ENCODE peak calls at places on chromosomes 13 and 19, in ten cellular contexts. One of them, this sample, is unnamed.

GRCh38 chr19:24166055-24166454 is 79.1 kb downstream of the ZNF254 start:
- DNase-seq in astrocyte of the spinal cord: no peak
- DNase-seq in cardiac fibroblast: no peak
- DNase-seq in GM06990: no peak
- DNase-seq in GM12865: no peak
- DNase-seq in AG04450: no peak
- DNase-seq in PC-3: no peak
- DNase-seq in prostate gland: no peak
- DNase-seq in tibial nerve: no peak
- DNase-seq in astrocyte of the cerebellum: no peak
- DNase-seq in this sample: no peak

GRCh38 chr19:19062454-19063182 is 1.2 kb upstream of the SLC25A42 start:
- DNase-seq in astrocyte of the spinal cord: peak; percentile 30
- DNase-seq in cardiac fibroblast: no peak
- DNase-seq in GM06990: no peak
- DNase-seq in GM12865: no peak
- DNase-seq in AG04450: peak; percentile 11
- DNase-seq in PC-3: peak; percentile 75
- DNase-seq in prostate gland: no peak
- DNase-seq in tibial nerve: no peak
- DNase-seq in astrocyte of the cerebellum: no peak
- DNase-seq in this sample: no peak

GRCh38 chr19:11587302-11587972 is 9.8 kb upstream of the ZNF627 start:
- DNase-seq in astrocyte of the spinal cord: peak; percentile 44
- DNase-seq in cardiac fibroblast: peak; percentile 78
- DNase-seq in GM06990: peak; percentile 57
- DNase-seq in GM12865: peak; percentile 88
- DNase-seq in AG04450: peak; percentile 20
- DNase-seq in PC-3: peak; percentile 85
- DNase-seq in prostate gland: peak; percentile 59
- DNase-seq in tibial nerve: peak; percentile 71
- DNase-seq in astrocyte of the cerebellum: peak; percentile 41
- DNase-seq in this sample: peak; percentile 32

GRCh38 chr19:2952953-2953481 is 8.2 kb upstream of the ZNF77 start:
- DNase-seq in astrocyte of the spinal cord: no peak
- DNase-seq in cardiac fibroblast: peak; percentile 32
- DNase-seq in GM06990: peak; percentile 31
- DNase-seq in GM12865: peak; percentile 49
- DNase-seq in AG04450: no peak
- DNase-seq in PC-3: peak; percentile 89
- DNase-seq in prostate gland: peak; percentile 92
- DNase-seq in tibial nerve: no peak
- DNase-seq in astrocyte of the cerebellum: no peak
- DNase-seq in this sample: no peak

GRCh38 chr19:16342002-16342715 is 17.5 kb downstream of the KLF2 start:
- DNase-seq in astrocyte of the spinal cord: peak; percentile 39
- DNase-seq in cardiac fibroblast: peak; percentile 51
- DNase-seq in GM06990: peak; percentile 78
- DNase-seq in GM12865: peak; percentile 93
- DNase-seq in AG04450: no peak
- DNase-seq in PC-3: no peak
- DNase-seq in prostate gland: peak; percentile 38
- DNase-seq in tibial nerve: no peak
- DNase-seq in astrocyte of the cerebellum: no peak
- DNase-seq in this sample: no peak

GRCh38 chr19:10921199-10921879 is 7.1 kb downstream of the YIPF2 start:
- DNase-seq in astrocyte of the spinal cord: no peak
- DNase-seq in cardiac fibroblast: no peak
- DNase-seq in GM06990: no peak
- DNase-seq in GM12865: no peak
- DNase-seq in AG04450: no peak
- DNase-seq in PC-3: no peak
- DNase-seq in prostate gland: no peak
- DNase-seq in tibial nerve: no peak
- DNase-seq in astrocyte of the cerebellum: no peak
- DNase-seq in this sample: no peak

GRCh38 chr19:33376931-33377557 is 3.5 kb downstream of the CEBPG start:
- DNase-seq in astrocyte of the spinal cord: no peak
- DNase-seq in cardiac fibroblast: no peak
- DNase-seq in GM06990: no peak
- DNase-seq in GM12865: no peak
- DNase-seq in AG04450: no peak
- DNase-seq in PC-3: peak; percentile 59
- DNase-seq in prostate gland: no peak
- DNase-seq in tibial nerve: no peak
- DNase-seq in astrocyte of the cerebellum: no peak
- DNase-seq in this sample: no peak

GRCh38 chr19:38869160-38869835 is 8.8 kb downstream of the RINL start:
- DNase-seq in astrocyte of the spinal cord: no peak
- DNase-seq in cardiac fibroblast: peak; percentile 5
- DNase-seq in GM06990: no peak
- DNase-seq in GM12865: no peak
- DNase-seq in AG04450: no peak
- DNase-seq in PC-3: no peak
- DNase-seq in prostate gland: no peak
- DNase-seq in tibial nerve: no peak
- DNase-seq in astrocyte of the cerebellum: no peak
- DNase-seq in this sample: no peak

GRCh38 chr13:48567521-48568331 is 34.8 kb upstream of the RCBTB2 start:
- DNase-seq in astrocyte of the spinal cord: no peak
- DNase-seq in cardiac fibroblast: peak; percentile 66
- DNase-seq in GM06990: no peak
- DNase-seq in GM12865: no peak
- DNase-seq in AG04450: no peak
- DNase-seq in PC-3: no peak
- DNase-seq in prostate gland: peak; percentile 51
- DNase-seq in tibial nerve: no peak
- DNase-seq in astrocyte of the cerebellum: no peak
- DNase-seq in this sample: no peak

GRCh38 chr13:78610381-78610883 is 7.1 kb upstream of the POU4F1 start:
- DNase-seq in astrocyte of the spinal cord: no peak
- DNase-seq in cardiac fibroblast: peak; percentile 27
- DNase-seq in GM06990: no peak
- DNase-seq in GM12865: no peak
- DNase-seq in AG04450: peak; percentile 6
- DNase-seq in PC-3: peak; percentile 20
- DNase-seq in prostate gland: no peak
- DNase-seq in tibial nerve: no peak
- DNase-seq in astrocyte of the cerebellum: no peak
- DNase-seq in this sample: no peak

GRCh38 chr19:18883530-18884304 is 12.2 kb downstream of the CERS1 start:
- DNase-seq in astrocyte of the spinal cord: no peak
- DNase-seq in cardiac fibroblast: no peak
- DNase-seq in GM06990: no peak
- DNase-seq in GM12865: no peak
- DNase-seq in AG04450: no peak
- DNase-seq in PC-3: no peak
- DNase-seq in prostate gland: no peak
- DNase-seq in tibial nerve: no peak
- DNase-seq in astrocyte of the cerebellum: no peak
- DNase-seq in this sample: no peak

GRCh38 chr19:5966941-5967340 is 11.0 kb downstream of the RANBP3 start:
- DNase-seq in astrocyte of the spinal cord: no peak
- DNase-seq in cardiac fibroblast: no peak
- DNase-seq in GM06990: no peak
- DNase-seq in GM12865: no peak
- DNase-seq in AG04450: no peak
- DNase-seq in PC-3: no peak
- DNase-seq in prostate gland: no peak
- DNase-seq in tibial nerve: no peak
- DNase-seq in astrocyte of the cerebellum: no peak
- DNase-seq in this sample: no peak
- TF ChIP-seq CTCF in astrocyte of the spinal cord: no peak
- TF ChIP-seq CTCF in cardiac fibroblast: no peak
- TF ChIP-seq CTCF in GM06990: no peak
- TF ChIP-seq CTCF in GM12865: no peak
- TF ChIP-seq CTCF in AG04450: no peak
- TF ChIP-seq CTCF in PC-3: no peak
- TF ChIP-seq CTCF in prostate gland: no peak
- TF ChIP-seq CTCF in tibial nerve: no peak
- TF ChIP-seq CTCF in astrocyte of the cerebellum: no peak
- TF ChIP-seq CTCF in this sample: no peak

DNA sequence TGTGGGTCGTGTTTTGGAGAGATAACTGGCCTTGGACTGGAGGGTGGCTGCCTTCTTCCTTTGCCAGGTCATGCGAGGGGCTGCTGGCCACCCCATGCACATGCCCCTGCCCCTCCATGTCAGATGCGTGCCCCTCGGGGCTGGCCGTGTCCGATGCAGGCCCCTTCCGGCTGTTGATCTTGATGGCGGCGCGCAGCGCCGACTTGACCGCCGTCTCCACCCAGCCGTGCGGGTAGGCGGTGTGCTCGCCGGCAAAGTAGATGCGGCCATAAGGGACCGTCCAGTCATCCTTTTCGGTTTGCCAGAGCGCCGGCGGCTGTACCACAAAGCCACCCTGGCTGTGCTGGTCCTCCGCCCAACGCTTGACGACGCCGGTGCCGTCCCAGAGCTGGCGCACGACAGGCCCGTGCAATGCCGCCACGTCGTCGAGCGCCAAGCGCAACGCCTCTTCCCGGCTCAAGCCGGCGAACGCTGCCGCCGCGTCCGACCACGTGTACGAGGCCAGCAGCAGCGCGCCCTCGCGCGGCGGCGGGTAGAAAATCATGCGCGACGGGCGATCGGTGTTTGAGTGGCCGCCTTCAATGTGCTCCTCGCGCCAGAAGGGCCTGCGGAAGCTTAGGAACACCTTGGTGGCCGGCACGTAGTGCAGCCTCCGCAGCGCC is 6.9 kb downstream of the IL4I1 start:
- DNase-seq in astrocyte of the spinal cord: peak; percentile 65
- DNase-seq in cardiac fibroblast: peak; percentile 78
- DNase-seq in GM06990: no peak
- DNase-seq in GM12865: peak; percentile 72
- DNase-seq in AG04450: no peak
- DNase-seq in PC-3: no peak
- DNase-seq in prostate gland: peak; percentile 51
- DNase-seq in tibial nerve: peak; percentile 54
- DNase-seq in astrocyte of the cerebellum: peak; percentile 24
- DNase-seq in this sample: no peak
- TF ChIP-seq CTCF in astrocyte of the spinal cord: peak; percentile 70
- TF ChIP-seq CTCF in cardiac fibroblast: peak; percentile 59
- TF ChIP-seq CTCF in GM06990: peak; percentile 41
- TF ChIP-seq CTCF in GM12865: peak; percentile 61
- TF ChIP-seq CTCF in AG04450: peak; percentile 59
- TF ChIP-seq CTCF in PC-3: no peak
- TF ChIP-seq CTCF in prostate gland: peak; percentile 83
- TF ChIP-seq CTCF in tibial nerve: peak; percentile 87
- TF ChIP-seq CTCF in astrocyte of the cerebellum: peak; percentile 60
- TF ChIP-seq CTCF in this sample: peak; percentile 64

DNA sequence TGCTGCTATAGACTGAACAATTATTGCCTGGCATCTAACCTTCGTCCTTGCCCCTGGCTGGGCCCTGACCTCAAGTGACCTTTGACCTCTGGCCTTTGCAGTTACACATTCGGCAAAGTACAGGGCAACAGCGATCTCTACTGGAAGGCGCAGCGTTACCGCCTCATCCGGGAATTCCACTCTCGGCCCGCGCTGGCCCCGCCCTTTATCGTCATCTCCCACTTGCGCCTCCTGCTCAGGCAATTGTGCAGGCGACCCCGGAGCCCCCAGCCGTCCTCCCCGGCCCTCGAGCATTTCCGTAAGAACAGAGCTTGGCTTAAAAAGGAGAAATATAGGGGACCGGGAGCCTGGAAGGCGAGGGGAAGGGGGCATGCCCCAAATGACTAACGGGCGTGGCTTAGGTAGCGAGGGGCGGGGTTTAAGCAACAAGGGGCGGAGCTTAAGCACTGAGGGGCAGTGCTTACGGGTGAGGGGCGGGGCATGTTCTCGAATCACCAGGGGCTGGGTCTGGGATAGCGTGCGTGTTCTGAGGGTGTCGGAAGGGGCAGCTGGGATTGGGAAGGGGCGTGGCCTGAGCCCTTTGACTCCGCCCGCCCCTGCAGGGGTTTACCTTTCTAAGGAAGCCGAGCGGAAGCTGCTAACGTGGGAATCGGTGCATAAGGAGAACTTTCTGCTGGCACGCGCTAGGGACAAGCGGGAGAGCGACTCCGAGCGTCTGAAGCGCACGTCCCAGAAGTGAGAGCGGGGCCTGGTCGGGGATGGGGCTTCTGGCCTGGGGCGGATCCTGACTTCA is 52.7 kb downstream of the TRPM4 start:
- DNase-seq in astrocyte of the spinal cord: peak; percentile 30
- DNase-seq in cardiac fibroblast: no peak
- DNase-seq in GM06990: no peak
- DNase-seq in GM12865: peak; percentile 37
- DNase-seq in AG04450: no peak
- DNase-seq in PC-3: peak; percentile 22
- DNase-seq in prostate gland: no peak
- DNase-seq in tibial nerve: peak; percentile 33
- DNase-seq in astrocyte of the cerebellum: no peak
- DNase-seq in this sample: no peak
- TF ChIP-seq CTCF in astrocyte of the spinal cord: peak; percentile 13
- TF ChIP-seq CTCF in cardiac fibroblast: no peak
- TF ChIP-seq CTCF in GM06990: no peak
- TF ChIP-seq CTCF in GM12865: no peak
- TF ChIP-seq CTCF in AG04450: no peak
- TF ChIP-seq CTCF in PC-3: no peak
- TF ChIP-seq CTCF in prostate gland: no peak
- TF ChIP-seq CTCF in tibial nerve: no peak
- TF ChIP-seq CTCF in astrocyte of the cerebellum: no peak
- TF ChIP-seq CTCF in this sample: no peak

GRCh38 chr13:110444226-110444653 is 117.3 kb downstream of the RAB20 start:
- DNase-seq in astrocyte of the spinal cord: peak; percentile 68
- DNase-seq in cardiac fibroblast: peak; percentile 49
- DNase-seq in GM06990: peak; percentile 55
- DNase-seq in GM12865: peak; percentile 79
- DNase-seq in AG04450: no peak
- DNase-seq in PC-3: peak; percentile 24
- DNase-seq in prostate gland: no peak
- DNase-seq in tibial nerve: no peak
- DNase-seq in astrocyte of the cerebellum: no peak
- DNase-seq in this sample: no peak
- TF ChIP-seq CTCF in astrocyte of the spinal cord: peak; percentile 45
- TF ChIP-seq CTCF in cardiac fibroblast: peak; percentile 41
- TF ChIP-seq CTCF in GM06990: peak; percentile 46
- TF ChIP-seq CTCF in GM12865: peak; percentile 17
- TF ChIP-seq CTCF in AG04450: no peak
- TF ChIP-seq CTCF in PC-3: no peak
- TF ChIP-seq CTCF in prostate gland: no peak
- TF ChIP-seq CTCF in tibial nerve: peak; percentile 30
- TF ChIP-seq CTCF in astrocyte of the cerebellum: peak; percentile 46
- TF ChIP-seq CTCF in this sample: peak; percentile 44

GRCh38 chr13:63048648-63049047 is 1633.0 kb upstream of the PCDH20 start:
- DNase-seq in astrocyte of the spinal cord: no peak
- DNase-seq in cardiac fibroblast: no peak
- DNase-seq in GM06990: no peak
- DNase-seq in GM12865: no peak
- DNase-seq in AG04450: no peak
- DNase-seq in PC-3: peak; percentile 12
- DNase-seq in prostate gland: no peak
- DNase-seq in tibial nerve: no peak
- DNase-seq in astrocyte of the cerebellum: no peak
- DNase-seq in this sample: no peak
- TF ChIP-seq CTCF in astrocyte of the spinal cord: peak; percentile 39
- TF ChIP-seq CTCF in cardiac fibroblast: no peak
- TF ChIP-seq CTCF in GM06990: no peak
- TF ChIP-seq CTCF in GM12865: no peak
- TF ChIP-seq CTCF in AG04450: peak; percentile 23
- TF ChIP-seq CTCF in PC-3: peak; percentile 32
- TF ChIP-seq CTCF in prostate gland: no peak
- TF ChIP-seq CTCF in tibial nerve: no peak
- TF ChIP-seq CTCF in astrocyte of the cerebellum: no peak
- TF ChIP-seq CTCF in this sample: peak; percentile 8